ENCODE peak calls at places on chromosomes 3 and 15, in four cellular contexts. M is lower lobe of right lung, U is left lung, I is fibroblast of the aortic adventitia. L is an unnamed sample.

GRCh38 chr15:59222106-59222505 is 15.5 kb downstream of the LDHAL6B start:
- DNase-seq in M (no peak), U (no peak), I (peak), L (no peak)

GRCh38 chr3:37254316-37254715 is 79.9 kb upstream of the LRRFIP2 start:
- DNase-seq in M (no peak), U (no peak), I (no peak), L (no peak)

GRCh38 chr15:40925863-40926658 is 3.1 kb upstream of the DLL4 start:
- DNase-seq in M (no peak), U (peak), I (no peak), L (peak)

GRCh38 chr15:66878761-66879160 is 176.7 kb downstream of the SMAD6 start:
- DNase-seq in M (no peak), U (no peak), I (no peak), L (peak)

GRCh38 chr3:128523591-128523990 is 30.6 kb upstream of the GATA2 start:
- DNase-seq in M (no peak), U (no peak), I (no peak), L (no peak)

GRCh38 chr15:26243382-26243781 is 380.3 kb upstream of the ATP10A start:
- DNase-seq in M (no peak), U (no peak), I (no peak), L (no peak)

GRCh38 chr3:86563358-86563970 is 427.5 kb downstream of the VGLL3 start:
- DNase-seq in M (no peak), U (no peak), I (peak), L (no peak)

GRCh38 chr3:104452697-104453096 is 914.0 kb upstream of the ALCAM start:
- DNase-seq in M (no peak), U (no peak), I (peak), L (no peak)

GRCh38 chr3:72763751-72764440 is 84.3 kb downstream of the SHQ1 start:
- DNase-seq in M (peak), U (no peak), I (no peak), L (no peak)

GRCh38 chr3:33482126-33482525 is 41.9 kb upstream of the UBP1 start:
- DNase-seq in M (no peak), U (no peak), I (peak), L (no peak)

GRCh38 chr15:59456114-59456513 is 18.1 kb downstream of the FAM81A start:
- DNase-seq in M (peak), U (no peak), I (no peak), L (no peak)

GRCh38 chr3:64104006-64104405 is 80.7 kb upstream of the PSMD6 start:
- DNase-seq in M (no peak), U (no peak), I (no peak), L (no peak)

GRCh38 chr3:55160241-55160877 is 232.5 kb upstream of the LRTM1 start:
- DNase-seq in M (no peak), U (no peak), I (peak), L (no peak)

GRCh38 chr3:117526485-117527079 is 817.0 kb downstream of the TUSC7 start:
- DNase-seq in M (no peak), U (no peak), I (peak), L (peak)

GRCh38 chr15:101560722-101561583 is 71.4 kb upstream of the PCSK6 start:
- DNase-seq in M (no peak), U (peak), I (no peak), L (no peak)

GRCh38 chr3:48408823-48409281 is 21.0 kb downstream of the PLXNB1 start:
- DNase-seq in M (peak), U (peak), I (no peak), L (no peak)

DNA sequence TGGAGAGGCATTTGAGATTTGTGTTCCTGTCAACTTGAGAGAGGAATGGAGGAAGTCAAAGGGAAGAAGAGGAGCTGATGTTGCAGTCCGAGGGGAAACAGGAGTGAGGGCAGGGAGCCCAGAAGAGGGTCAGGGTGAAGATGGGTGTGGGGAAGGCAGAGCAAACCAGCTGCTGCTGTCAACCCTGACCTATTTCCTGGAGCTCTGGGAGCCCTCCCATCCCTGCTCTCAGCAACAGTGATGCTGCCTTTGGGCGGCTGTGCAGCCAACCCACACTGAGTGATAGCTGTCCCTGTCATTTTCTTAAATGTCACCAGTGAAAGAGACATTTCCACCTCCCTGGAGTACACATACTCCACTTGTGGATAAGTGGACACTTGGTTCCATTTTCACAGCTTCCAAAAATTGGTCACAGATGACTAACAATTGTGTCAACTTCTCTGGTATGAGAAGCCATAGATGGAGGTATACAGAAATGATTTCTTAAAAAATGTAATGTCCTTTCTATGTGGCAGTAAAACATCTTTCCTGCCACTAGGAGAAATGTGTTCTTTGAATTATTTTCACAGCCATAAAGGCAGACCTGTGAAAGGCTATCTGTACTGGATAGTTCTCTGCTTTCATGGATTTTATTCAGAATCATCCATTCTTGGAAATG is 556.3 kb upstream of the TBL1XR1 start:
- DNase-seq in M (peak), U (no peak), I (peak), L (no peak)
- TF ChIP-seq CTCF in M (no peak), U (no peak), I (no peak), L (no peak)

DNA sequence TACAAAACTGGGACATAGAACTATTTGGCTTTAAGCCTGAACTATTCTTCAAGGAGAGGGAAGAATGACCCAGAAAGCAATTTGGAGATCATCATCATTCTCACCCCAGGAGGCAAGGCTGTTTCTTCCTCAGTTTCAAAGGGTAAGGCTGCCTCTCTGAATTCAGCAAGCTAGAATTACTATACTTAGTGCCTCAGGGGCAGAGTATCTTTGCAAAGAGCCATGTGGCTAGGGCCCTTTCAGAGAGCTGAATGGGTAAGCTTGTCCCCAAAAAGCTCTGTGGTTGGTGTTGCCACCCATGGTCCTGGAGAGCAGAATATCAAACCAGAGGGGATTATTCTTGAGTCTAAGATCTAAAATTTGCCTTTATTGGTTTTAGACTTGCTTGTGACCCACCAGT is 720.3 kb upstream of the ARPP21 start:
- DNase-seq in M (no peak), U (no peak), I (no peak), L (no peak)
- TF ChIP-seq CTCF in M (no peak), U (no peak), I (no peak), L (no peak)

GRCh38 chr3:151084893-151085226 is 604 bp upstream of the MED12L start:
- DNase-seq in M (no peak), U (no peak), I (no peak), L (no peak)

GRCh38 chr3:151082880-151083838 is 2.3 kb upstream of the MED12L start:
- DNase-seq in M (no peak), U (no peak), I (no peak), L (no peak)

GRCh38 chr3:151085889-151086483 is 522 bp downstream of the MED12L start:
- DNase-seq in M (peak), U (peak), I (no peak), L (peak)

GRCh38 chr3:151086484-151087456 is 1.3 kb downstream of the MED12L start:
- DNase-seq in M (peak), U (peak), I (peak), L (peak)

DNA sequence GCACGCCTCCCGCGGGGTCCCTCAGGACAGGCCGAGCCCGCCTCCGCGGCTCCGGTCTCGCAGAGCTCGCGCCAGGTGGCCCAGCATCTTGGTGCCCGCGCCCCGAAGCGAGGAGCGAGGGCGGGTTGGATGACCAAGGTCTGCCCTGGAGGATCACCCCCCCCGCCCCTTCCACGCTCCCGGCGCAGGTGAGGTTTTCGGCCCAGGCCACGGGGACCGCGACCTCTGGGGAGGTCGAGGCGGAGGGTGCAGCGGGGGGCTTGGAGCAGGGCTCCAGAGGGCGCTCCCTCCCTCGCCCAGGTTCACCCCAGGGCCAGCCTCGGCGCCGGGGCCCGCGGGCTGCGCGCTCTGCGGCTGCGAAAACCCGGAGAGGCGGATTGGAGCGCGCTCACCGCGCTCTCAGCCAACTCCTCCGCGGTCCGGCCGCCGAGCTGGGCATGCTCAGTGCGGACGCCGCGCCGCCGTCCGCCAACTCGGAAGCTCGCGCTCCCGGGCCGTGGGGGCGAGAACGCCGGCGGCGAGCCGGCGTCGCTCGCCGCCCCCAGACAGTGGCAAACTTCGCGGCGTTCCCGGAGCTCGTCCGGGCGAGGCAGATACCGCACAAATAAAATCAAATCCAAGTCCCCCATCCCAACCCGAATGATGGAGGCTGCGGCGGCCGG is at the start of gene MED12L:
- DNase-seq in M (peak), U (peak), I (peak), L (peak)
- TF ChIP-seq CTCF in M (no peak), U (no peak), I (no peak), L (no peak)

DNA sequence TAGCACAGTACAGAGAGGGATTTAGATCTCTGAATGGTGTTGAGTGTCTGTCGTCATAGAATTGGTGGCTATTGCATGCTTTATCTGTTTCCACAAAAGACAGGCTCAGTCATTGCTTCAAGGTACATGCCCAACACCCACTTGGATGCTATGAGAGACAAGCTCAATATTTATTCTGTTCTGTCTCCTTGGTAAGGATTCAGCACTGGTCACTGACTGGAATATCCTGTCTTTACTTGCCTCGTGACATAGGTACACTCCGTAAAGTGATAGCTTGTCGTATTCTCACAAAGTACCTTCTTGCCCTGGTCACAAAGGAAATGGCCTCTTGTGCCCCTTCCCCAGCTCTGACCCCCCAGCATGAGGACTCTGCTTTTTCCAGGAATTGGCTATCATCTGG is 72.8 kb upstream of the CTNNB1 start:
- DNase-seq in M (no peak), U (no peak), I (no peak), L (no peak)
- TF ChIP-seq CTCF in M (no peak), U (no peak), I (no peak), L (no peak)

GRCh38 chr15:77654975-77655374 is 22.3 kb upstream of the LINGO1 start:
- DNase-seq in M (no peak), U (no peak), I (no peak), L (no peak)
- TF ChIP-seq CTCF in M (peak), U (no peak), I (peak), L (peak)

GRCh38 chr3:76099956-76100355 is 314.6 kb upstream of the ZNF717 start:
- DNase-seq in M (no peak), U (no peak), I (no peak), L (no peak)

GRCh38 chr3:76097588-76097975 is 312.2 kb upstream of the ZNF717 start:
- DNase-seq in M (no peak), U (no peak), I (no peak), L (no peak)

GRCh38 chr3:76096836-76097587 is 311.7 kb upstream of the ZNF717 start:
- DNase-seq in M (no peak), U (no peak), I (no peak), L (no peak)

GRCh38 chr3:76096036-76096435 is 310.7 kb upstream of the ZNF717 start:
- DNase-seq in M (no peak), U (no peak), I (no peak), L (no peak)
- TF ChIP-seq CTCF in M (no peak), U (no peak), I (no peak), L (no peak)

GRCh38 chr3:196948442-196949365 is 6.4 kb upstream of the NCBP2 start:
- DNase-seq in M (no peak), U (peak), I (no peak), L (no peak)
- TF ChIP-seq CTCF in M (no peak), U (no peak), I (peak), L (no peak)